ENCODE peak calls at places on chromosome 14, in six cellular contexts. T, H, Z, J, I and D are unnamed samples.

GRCh38 chr14:100664841-100665425 is 61.8 kb upstream of the DLK1 start:
- DNase-seq in T (peak), H (no peak), Z (no peak), J (no peak), I (no peak), D (no peak)

GRCh38 chr14:36056846-36057245 is 119.7 kb downstream of the PTCSC3 start:
- DNase-seq in T (no peak), H (no peak), Z (peak), J (no peak), I (no peak), D (no peak)

GRCh38 chr14:104544362-104544761 is 35.2 kb upstream of the C14orf180 start:
- DNase-seq in T (peak), H (no peak), Z (no peak), J (no peak), I (no peak), D (no peak)

GRCh38 chr14:56273949-56274348 is 155.7 kb downstream of the PELI2 start:
- DNase-seq in T (no peak), H (no peak), Z (no peak), J (no peak), I (no peak), D (no peak)

GRCh38 chr14:22524784-22525161 is 64.3 kb downstream of the DAD1 start:
- DNase-seq in T (no peak), H (no peak), Z (no peak), J (no peak), I (no peak), D (no peak)

GRCh38 chr14:74571901-74572828 is 39.9 kb downstream of the LTBP2 start:
- DNase-seq in T (no peak), H (peak), Z (peak), J (no peak), I (no peak), D (peak)

GRCh38 chr14:97584528-97584927 is 787.3 kb downstream of the VRK1 start:
- DNase-seq in T (peak), H (no peak), Z (no peak), J (no peak), I (no peak), D (no peak)

GRCh38 chr14:101854366-101854765 is 92.9 kb downstream of the PPP2R5C start:
- DNase-seq in T (no peak), H (no peak), Z (peak), J (peak), I (no peak), D (no peak)

GRCh38 chr14:22266141-22266442 is 322.9 kb downstream of the DAD1 start:
- DNase-seq in T (no peak), H (no peak), Z (peak), J (no peak), I (no peak), D (no peak)

GRCh38 chr14:104005489-104005888 is 63.2 kb upstream of the RD3L start:
- DNase-seq in T (no peak), H (no peak), Z (no peak), J (no peak), I (no peak), D (no peak)

GRCh38 chr14:55467307-55467706 is 26.9 kb upstream of the TBPL2 start:
- DNase-seq in T (no peak), H (no peak), Z (no peak), J (no peak), I (no peak), D (no peak)

GRCh38 chr14:31006703-31007102 is 18.7 kb upstream of the AP4S1 start:
- DNase-seq in T (no peak), H (no peak), Z (no peak), J (no peak), I (no peak), D (no peak)

GRCh38 chr14:89755816-89756215 is 198.7 kb downstream of the EFCAB11 start:
- DNase-seq in T (no peak), H (no peak), Z (no peak), J (no peak), I (peak), D (no peak)

GRCh38 chr14:53549956-53550355 is 396.8 kb upstream of the DDHD1 start:
- DNase-seq in T (no peak), H (no peak), Z (no peak), J (no peak), I (no peak), D (no peak)

GRCh38 chr14:26427059-26427458 is 170.8 kb downstream of the NOVA1 start:
- DNase-seq in T (no peak), H (no peak), Z (peak), J (no peak), I (no peak), D (no peak)

GRCh38 chr14:99777956-99778355 is 15.3 kb upstream of the EML1 start:
- DNase-seq in T (no peak), H (no peak), Z (no peak), J (no peak), I (no peak), D (no peak)

GRCh38 chr14:34463598-34463961 is 1.5 kb upstream of the SPTSSA start:
- DNase-seq in T (no peak), H (no peak), Z (no peak), J (no peak), I (no peak), D (no peak)

GRCh38 chr14:100640481-100641273 is 53.5 kb upstream of the BEGAIN start:
- DNase-seq in T (no peak), H (no peak), Z (no peak), J (peak), I (no peak), D (peak)

GRCh38 chr14:89813485-89814080 is 140.9 kb downstream of the EFCAB11 start:
- DNase-seq in T (peak), H (peak), Z (peak), J (no peak), I (no peak), D (peak)

GRCh38 chr14:48568688-48569087 is 893.3 kb upstream of the MDGA2 start:
- DNase-seq in T (no peak), H (no peak), Z (peak), J (no peak), I (no peak), D (no peak)

GRCh38 chr14:65832431-65833253 is 420.1 kb downstream of the FUT8 start:
- DNase-seq in T (peak), H (peak), Z (peak), J (no peak), I (no peak), D (no peak)

GRCh38 chr14:32408018-32408417 is 78.9 kb downstream of the AKAP6 start:
- DNase-seq in T (no peak), H (no peak), Z (no peak), J (no peak), I (peak), D (no peak)

GRCh38 chr14:96184737-96185136 is 19.9 kb upstream of the BDKRB2 start:
- DNase-seq in T (no peak), H (no peak), Z (no peak), J (no peak), I (no peak), D (no peak)

GRCh38 chr14:34324363-34324795 is 137.7 kb downstream of the SPTSSA start:
- DNase-seq in T (peak), H (peak), Z (peak), J (no peak), I (no peak), D (peak)

GRCh38 chr14:100772607-100773165 is 46.0 kb downstream of the DLK1 start:
- DNase-seq in T (peak), H (no peak), Z (no peak), J (no peak), I (no peak), D (no peak)

GRCh38 chr14:47277703-47278102 is 397.7 kb downstream of the MDGA2 start:
- DNase-seq in T (peak), H (no peak), Z (no peak), J (no peak), I (no peak), D (peak)

GRCh38 chr14:52948039-52948438 is 2.8 kb downstream of the FERMT2 start:
- DNase-seq in T (no peak), H (no peak), Z (peak), J (no peak), I (no peak), D (no peak)

GRCh38 chr14:75279739-75280447 is 1.3 kb downstream of the FOS start:
- DNase-seq in T (peak), H (no peak), Z (peak), J (peak), I (no peak), D (no peak)

GRCh38 chr14:57089901-57090300 is 178.8 kb downstream of the EXOC5 start:
- DNase-seq in T (no peak), H (no peak), Z (no peak), J (no peak), I (no peak), D (no peak)

GRCh38 chr14:26598081-26598671 is 343 bp upstream of the NOVA1 start:
- DNase-seq in T (peak), H (no peak), Z (peak), J (no peak), I (peak), D (no peak)

GRCh38 chr14:64764641-64765520 is 60.7 kb downstream of the PLEKHG3 start:
- DNase-seq in T (peak), H (peak), Z (peak), J (peak), I (peak), D (peak)